ENCODE peak calls at places on chromosomes 2 and 18, in five cellular contexts. One of them, this sample, is unnamed.

GRCh38 chr2:199988176-199988575 is 32.8 kb downstream of the MAIP1 start:
- DNase-seq in A549: no peak
- DNase-seq in HepG2: no peak
- DNase-seq in K562: peak
- DNase-seq in GM12878: no peak
- DNase-seq in this sample: no peak

GRCh38 chr18:6719098-6719913 is 10.2 kb upstream of the ARHGAP28 start:
- DNase-seq in A549: no peak
- DNase-seq in HepG2: no peak
- DNase-seq in K562: no peak
- DNase-seq in GM12878: no peak
- DNase-seq in this sample: no peak

GRCh38 chr2:158045362-158045761 is 56.3 kb upstream of the UPP2 start:
- DNase-seq in A549: no peak
- DNase-seq in HepG2: peak
- DNase-seq in K562: peak
- DNase-seq in GM12878: no peak
- DNase-seq in this sample: no peak

GRCh38 chr2:72757177-72757775 is 68.6 kb downstream of the EXOC6B start:
- DNase-seq in A549: peak
- DNase-seq in HepG2: peak
- DNase-seq in K562: peak
- DNase-seq in GM12878: no peak
- DNase-seq in this sample: no peak

GRCh38 chr2:73759287-73759764 is 20.6 kb downstream of the DUSP11 start:
- DNase-seq in A549: no peak
- DNase-seq in HepG2: no peak
- DNase-seq in K562: no peak
- DNase-seq in GM12878: no peak
- DNase-seq in this sample: no peak

GRCh38 chr2:25822190-25823117 is 55.8 kb downstream of the ASXL2 start:
- DNase-seq in A549: no peak
- DNase-seq in HepG2: no peak
- DNase-seq in K562: no peak
- DNase-seq in GM12878: no peak
- DNase-seq in this sample: peak

GRCh38 chr2:36380624-36381481 is 25.3 kb downstream of the CRIM1 start:
- DNase-seq in A549: peak
- DNase-seq in HepG2: peak
- DNase-seq in K562: no peak
- DNase-seq in GM12878: no peak
- DNase-seq in this sample: no peak

GRCh38 chr18:28181616-28182015 is 4.7 kb upstream of the CDH2 start:
- DNase-seq in A549: no peak
- DNase-seq in HepG2: no peak
- DNase-seq in K562: no peak
- DNase-seq in GM12878: no peak
- DNase-seq in this sample: no peak

GRCh38 chr2:45028276-45028675 is 19.0 kb upstream of the SIX2 start:
- DNase-seq in A549: no peak
- DNase-seq in HepG2: no peak
- DNase-seq in K562: no peak
- DNase-seq in GM12878: no peak
- DNase-seq in this sample: no peak

GRCh38 chr2:158181171-158181570 is 79.5 kb downstream of the UPP2 start:
- DNase-seq in A549: no peak
- DNase-seq in HepG2: peak
- DNase-seq in K562: no peak
- DNase-seq in GM12878: no peak
- DNase-seq in this sample: no peak

GRCh38 chr2:16203691-16204090 is 263.3 kb downstream of the MYCN start:
- DNase-seq in A549: no peak
- DNase-seq in HepG2: no peak
- DNase-seq in K562: no peak
- DNase-seq in GM12878: no peak
- DNase-seq in this sample: no peak

GRCh38 chr2:67782443-67782842 is 280.4 kb downstream of the C1D start:
- DNase-seq in A549: no peak
- DNase-seq in HepG2: no peak
- DNase-seq in K562: no peak
- DNase-seq in GM12878: no peak
- DNase-seq in this sample: no peak

GRCh38 chr2:153387203-153387602 is 91.4 kb downstream of the RPRM start:
- DNase-seq in A549: no peak
- DNase-seq in HepG2: no peak
- DNase-seq in K562: no peak
- DNase-seq in GM12878: no peak
- DNase-seq in this sample: no peak

GRCh38 chr2:66236816-66237469 is 198.0 kb upstream of the MEIS1 start:
- DNase-seq in A549: no peak
- DNase-seq in HepG2: no peak
- DNase-seq in K562: no peak
- DNase-seq in GM12878: no peak
- DNase-seq in this sample: no peak

GRCh38 chr2:189254268-189254883 is 74.8 kb upstream of the COL5A2 start:
- DNase-seq in A549: no peak
- DNase-seq in HepG2: no peak
- DNase-seq in K562: no peak
- DNase-seq in GM12878: no peak
- DNase-seq in this sample: no peak

GRCh38 chr2:11701831-11702301 is 31.9 kb upstream of the NTSR2 start:
- DNase-seq in A549: no peak
- DNase-seq in HepG2: no peak
- DNase-seq in K562: no peak
- DNase-seq in GM12878: peak
- DNase-seq in this sample: no peak

GRCh38 chr2:171347158-171347557 is 86.6 kb downstream of the METTL8 start:
- DNase-seq in A549: no peak
- DNase-seq in HepG2: no peak
- DNase-seq in K562: no peak
- DNase-seq in GM12878: no peak
- DNase-seq in this sample: no peak

GRCh38 chr2:103788875-103789715 is 1027.3 kb downstream of the TMEM182 start:
- DNase-seq in A549: no peak
- DNase-seq in HepG2: peak
- DNase-seq in K562: no peak
- DNase-seq in GM12878: no peak
- DNase-seq in this sample: no peak

GRCh38 chr18:22752014-22752413 is 181.1 kb upstream of the RBBP8 start:
- DNase-seq in A549: no peak
- DNase-seq in HepG2: no peak
- DNase-seq in K562: no peak
- DNase-seq in GM12878: no peak
- DNase-seq in this sample: no peak

GRCh38 chr18:74501386-74501785 is 5.2 kb downstream of the CNDP2 start:
- DNase-seq in A549: no peak
- DNase-seq in HepG2: no peak
- DNase-seq in K562: no peak
- DNase-seq in GM12878: no peak
- DNase-seq in this sample: no peak

GRCh38 chr18:23719634-23720201 is 30.5 kb downstream of the LAMA3 start:
- DNase-seq in A549: peak
- DNase-seq in HepG2: peak
- DNase-seq in K562: peak
- DNase-seq in GM12878: no peak
- DNase-seq in this sample: no peak

GRCh38 chr2:9824956-9825720 is 18.1 kb upstream of the TAF1B start:
- DNase-seq in A549: no peak
- DNase-seq in HepG2: no peak
- DNase-seq in K562: no peak
- DNase-seq in GM12878: no peak
- DNase-seq in this sample: no peak

GRCh38 chr18:4544131-4544530 is 89.0 kb upstream of the DLGAP1 start:
- DNase-seq in A549: no peak
- DNase-seq in HepG2: no peak
- DNase-seq in K562: no peak
- DNase-seq in GM12878: no peak
- DNase-seq in this sample: no peak

DNA sequence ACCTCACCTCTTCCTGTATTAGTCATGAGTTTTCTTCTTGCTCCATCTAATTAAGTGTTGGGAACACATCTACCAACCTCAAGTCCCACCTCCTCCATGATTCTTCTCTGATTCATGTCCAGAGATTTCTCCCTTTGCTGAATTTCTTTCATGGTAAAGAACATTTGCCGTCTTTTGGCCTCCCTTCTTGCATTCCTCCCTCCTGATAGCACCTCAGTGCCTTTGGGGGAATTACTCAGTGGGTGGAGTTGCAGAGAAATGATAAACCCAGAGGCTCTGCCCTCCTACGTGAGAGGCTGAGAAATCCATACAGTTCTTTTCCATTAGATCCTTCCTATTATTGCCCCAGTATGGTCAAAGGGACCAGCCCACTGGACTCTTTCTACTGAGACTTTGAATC is 651.9 kb downstream of the SLC4A3 start:
- DNase-seq in A549: peak
- DNase-seq in HepG2: no peak
- DNase-seq in K562: no peak
- DNase-seq in GM12878: no peak
- DNase-seq in this sample: no peak
- TF ChIP-seq HDAC2 in A549: no peak
- TF ChIP-seq HDAC2 in HepG2: no peak
- TF ChIP-seq HDAC2 in K562: no peak
- TF ChIP-seq HDAC2 in GM12878: no peak
- TF ChIP-seq HDAC2 in this sample: no peak

DNA sequence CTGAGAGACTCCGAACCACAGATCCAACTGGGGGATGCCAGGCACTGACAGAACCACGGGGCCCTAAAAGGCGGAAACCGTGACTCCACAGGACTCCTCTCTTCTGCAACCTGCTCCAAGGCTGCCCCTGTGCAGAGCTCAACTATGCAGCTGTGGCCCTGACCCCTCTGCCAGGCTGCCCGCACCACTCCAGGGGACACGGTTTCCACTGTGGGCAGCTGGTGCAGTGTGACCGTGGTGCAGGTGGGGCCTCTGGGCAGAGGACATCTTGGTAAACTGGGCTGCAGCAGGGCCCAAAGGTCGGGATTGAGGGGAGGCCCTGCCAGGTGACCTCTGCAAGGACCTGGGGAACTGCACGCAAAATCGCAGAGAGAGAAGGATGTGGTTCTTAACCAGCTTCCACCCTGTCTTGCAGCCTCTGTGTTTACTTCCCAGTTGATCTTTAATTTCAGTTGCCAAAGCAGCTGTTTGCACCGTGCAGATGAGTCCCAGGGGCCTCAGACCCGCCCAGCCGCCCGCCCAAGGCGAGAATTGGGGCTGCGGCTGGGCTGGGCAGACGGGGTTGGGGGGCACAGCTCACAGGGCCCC is 104.6 kb upstream of the CTDP1 start:
- DNase-seq in A549: no peak
- DNase-seq in HepG2: no peak
- DNase-seq in K562: no peak
- DNase-seq in GM12878: no peak
- DNase-seq in this sample: peak
- TF ChIP-seq HDAC2 in A549: no peak
- TF ChIP-seq HDAC2 in HepG2: no peak
- TF ChIP-seq HDAC2 in K562: no peak
- TF ChIP-seq HDAC2 in GM12878: no peak
- TF ChIP-seq HDAC2 in this sample: no peak

DNA sequence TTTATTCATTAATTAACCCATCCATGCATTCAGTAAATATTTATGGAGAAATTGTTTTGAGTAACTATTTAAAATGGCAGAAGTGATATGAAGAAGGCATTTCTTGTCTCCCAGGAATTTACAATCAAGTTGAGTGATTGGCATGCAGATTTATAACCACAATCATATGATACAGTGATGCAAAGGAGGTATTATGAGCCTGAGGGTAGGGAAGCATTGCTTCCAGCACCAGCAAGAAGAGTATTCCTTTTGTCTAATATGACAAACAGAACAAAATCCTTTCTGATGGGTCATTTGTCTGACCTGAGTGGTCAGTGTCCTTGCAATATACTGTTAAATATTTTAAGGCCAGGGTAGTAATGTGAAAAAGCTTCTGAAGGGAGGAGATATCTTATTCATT is 244.2 kb upstream of the RGPD4 start:
- DNase-seq in A549: no peak
- DNase-seq in HepG2: no peak
- DNase-seq in K562: no peak
- DNase-seq in GM12878: no peak
- DNase-seq in this sample: no peak
- TF ChIP-seq HDAC2 in A549: no peak
- TF ChIP-seq HDAC2 in HepG2: no peak
- TF ChIP-seq HDAC2 in K562: no peak
- TF ChIP-seq HDAC2 in GM12878: no peak
- TF ChIP-seq HDAC2 in this sample: no peak

GRCh38 chr2:132037527-132038178 is 124.1 kb downstream of the ANKRD30BL start:
- DNase-seq in A549: no peak
- DNase-seq in HepG2: no peak
- DNase-seq in K562: peak
- DNase-seq in GM12878: no peak
- DNase-seq in this sample: peak
- TF ChIP-seq HDAC2 in A549: no peak
- TF ChIP-seq HDAC2 in HepG2: no peak
- TF ChIP-seq HDAC2 in K562: no peak
- TF ChIP-seq HDAC2 in GM12878: no peak
- TF ChIP-seq HDAC2 in this sample: no peak

DNA sequence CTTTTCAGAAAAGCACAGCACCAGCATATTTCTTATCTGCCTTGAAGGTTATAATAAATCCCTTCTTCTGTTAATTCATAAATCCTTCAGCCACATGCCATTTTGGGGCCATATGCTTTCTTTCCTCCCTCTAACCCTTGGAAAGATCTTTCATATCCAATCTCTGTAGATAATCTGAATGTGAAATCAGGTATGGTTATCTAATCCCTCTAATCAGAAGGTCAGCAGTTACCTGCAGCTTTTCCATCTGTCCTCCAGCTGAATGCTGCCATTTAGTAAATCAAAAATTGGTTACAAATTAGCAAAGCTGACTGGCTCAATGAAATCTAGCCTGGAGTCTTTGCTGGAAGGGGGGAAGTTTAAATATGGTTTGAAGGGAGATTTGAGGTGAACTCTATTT is 230.5 kb downstream of the PIK3C3 start:
- DNase-seq in A549: no peak
- DNase-seq in HepG2: no peak
- DNase-seq in K562: no peak
- DNase-seq in GM12878: no peak
- DNase-seq in this sample: no peak
- TF ChIP-seq HDAC2 in A549: no peak
- TF ChIP-seq HDAC2 in HepG2: no peak
- TF ChIP-seq HDAC2 in K562: no peak
- TF ChIP-seq HDAC2 in GM12878: no peak
- TF ChIP-seq HDAC2 in this sample: no peak

GRCh38 chr2:37904450-37904849 is 20.6 kb upstream of the RMDN2 start:
- DNase-seq in A549: no peak
- DNase-seq in HepG2: no peak
- DNase-seq in K562: no peak
- DNase-seq in GM12878: no peak
- DNase-seq in this sample: no peak
- TF ChIP-seq HDAC2 in A549: no peak
- TF ChIP-seq HDAC2 in HepG2: no peak
- TF ChIP-seq HDAC2 in K562: no peak
- TF ChIP-seq HDAC2 in GM12878: no peak
- TF ChIP-seq HDAC2 in this sample: no peak

This sample was measured in H1.